ENCODE peak calls at places on chromosomes 16 and 17, in seven cellular contexts. U is transverse colon, L is stomach, P is adrenal gland, Y is body of pancreas, O is tibial nerve, S is upper lobe of left lung. R is an unnamed sample. For H3K4me1, the result is how much of the 10 kb centered on the place peaks cover.

GRCh38 chr17:69525920-69526841 is 111.7 kb downstream of the MAP2K6 start:
- DNase-seq in U (peak), L (peak), P (peak), Y (peak), O (peak), S (peak), R (no peak)

GRCh38 chr17:72985882-72986720 is 106.4 kb downstream of the SLC39A11 start:
- DNase-seq in U (peak), L (peak), P (peak), Y (peak), O (peak), S (peak), R (peak)

GRCh38 chr17:7972131-7972785 is 30.2 kb upstream of the GUCY2D start:
- DNase-seq in U (no peak), L (no peak), P (no peak), Y (no peak), O (no peak), S (no peak), R (no peak)

GRCh38 chr17:79393358-79394038 is 217.4 kb downstream of the RBFOX3 start:
- DNase-seq in U (peak), L (peak), P (peak), Y (peak), O (peak), S (peak), R (peak)

GRCh38 chr16:88638323-88639230 is at the start of gene IL17C:
- DNase-seq in U (peak), L (peak), P (no peak), Y (peak), O (no peak), S (peak), R (no peak)

GRCh38 chr17:19702231-19702641 is 14.1 kb downstream of the SLC47A2 start:
- DNase-seq in U (no peak), L (no peak), P (no peak), Y (no peak), O (no peak), S (no peak), R (no peak)

GRCh38 chr16:56269824-56270684 is 78.8 kb downstream of the GNAO1 start:
- DNase-seq in U (peak), L (no peak), P (no peak), Y (no peak), O (no peak), S (peak), R (peak)

GRCh38 chr17:8163978-8164814 is 1.4 kb upstream of the VAMP2 start:
- DNase-seq in U (peak), L (peak), P (peak), Y (no peak), O (peak), S (peak), R (peak)

GRCh38 chr17:63151981-63152523 is 186.0 kb downstream of the TANC2 start:
- DNase-seq in U (no peak), L (no peak), P (no peak), Y (no peak), O (no peak), S (no peak), R (no peak)

GRCh38 chr17:38605230-38605851 is 411 bp downstream of the SRCIN1 start:
- DNase-seq in U (no peak), L (no peak), P (no peak), Y (no peak), O (no peak), S (no peak), R (no peak)

GRCh38 chr17:8304181-8304910 is 5.7 kb upstream of the ARHGEF15 start:
- DNase-seq in U (no peak), L (no peak), P (no peak), Y (no peak), O (no peak), S (no peak), R (no peak)

GRCh38 chr17:40411821-40412220 is 5.9 kb downstream of the TOP2A start:
- DNase-seq in U (no peak), L (no peak), P (no peak), Y (no peak), O (no peak), S (no peak), R (no peak)

GRCh38 chr17:77467513-77467912 is 326.7 kb downstream of the SEC14L1 start:
- DNase-seq in U (no peak), L (no peak), P (no peak), Y (no peak), O (no peak), S (no peak), R (no peak)

GRCh38 chr17:31609331-31609730 is 217.9 kb downstream of the RAB11FIP4 start:
- DNase-seq in U (no peak), L (no peak), P (no peak), Y (no peak), O (no peak), S (no peak), R (no peak)

GRCh38 chr16:49434733-49435132 is 61.1 kb downstream of the C16orf78 start:
- DNase-seq in U (no peak), L (no peak), P (no peak), Y (no peak), O (no peak), S (no peak), R (peak)

GRCh38 chr17:1267471-1267947 is 2.7 kb upstream of the BHLHA9 start:
- DNase-seq in U (no peak), L (peak), P (peak), Y (peak), O (peak), S (peak), R (no peak)

GRCh38 chr16:48831081-48831722 is 221.2 kb upstream of the N4BP1 start:
- DNase-seq in U (no peak), L (no peak), P (no peak), Y (no peak), O (no peak), S (no peak), R (no peak)

GRCh38 chr16:3508736-3509135 is 7.9 kb downstream of the CLUAP1 start:
- DNase-seq in U (no peak), L (no peak), P (no peak), Y (no peak), O (no peak), S (no peak), R (no peak)

GRCh38 chr16:88779406-88780099 is 5.5 kb downstream of the PIEZO1 start:
- DNase-seq in U (no peak), L (no peak), P (no peak), Y (no peak), O (no peak), S (no peak), R (no peak)

GRCh38 chr16:31385680-31386079 is 7.5 kb upstream of the ITGAD start:
- DNase-seq in U (no peak), L (no peak), P (no peak), Y (peak), O (no peak), S (no peak), R (no peak)

GRCh38 chr17:36921131-36921851 is 16.0 kb upstream of the LHX1 start:
- DNase-seq in U (no peak), L (peak), P (no peak), Y (no peak), O (no peak), S (no peak), R (no peak)

GRCh38 chr17:34615326-34615725 is 35.9 kb downstream of the TMEM132E start:
- DNase-seq in U (no peak), L (no peak), P (no peak), Y (no peak), O (no peak), S (no peak), R (no peak)

GRCh38 chr17:81261582-81262336 is 22.6 kb downstream of the NDUFAF8 start:
- DNase-seq in U (no peak), L (no peak), P (no peak), Y (no peak), O (no peak), S (no peak), R (no peak)

GRCh38 chr16:84643677-84644076 is 4.6 kb upstream of the KLHL36 start:
- DNase-seq in U (no peak), L (no peak), P (no peak), Y (no peak), O (no peak), S (no peak), R (no peak)

GRCh38 chr17:29591737-29592624 is 951 bp upstream of the ANKRD13B start:
- DNase-seq in U (peak), L (peak), P (peak), Y (peak), O (peak), S (peak), R (peak)

GRCh38 chr16:1458336-1458976 is 14.1 kb upstream of the CCDC154 start:
- DNase-seq in U (no peak), L (no peak), P (no peak), Y (no peak), O (no peak), S (no peak), R (no peak)

GRCh38 chr16:81003610-81004460 is 2.9 kb downstream of the CMC2 start:
- DNase-seq in U (no peak), L (no peak), P (no peak), Y (no peak), O (no peak), S (no peak), R (no peak)

DNA sequence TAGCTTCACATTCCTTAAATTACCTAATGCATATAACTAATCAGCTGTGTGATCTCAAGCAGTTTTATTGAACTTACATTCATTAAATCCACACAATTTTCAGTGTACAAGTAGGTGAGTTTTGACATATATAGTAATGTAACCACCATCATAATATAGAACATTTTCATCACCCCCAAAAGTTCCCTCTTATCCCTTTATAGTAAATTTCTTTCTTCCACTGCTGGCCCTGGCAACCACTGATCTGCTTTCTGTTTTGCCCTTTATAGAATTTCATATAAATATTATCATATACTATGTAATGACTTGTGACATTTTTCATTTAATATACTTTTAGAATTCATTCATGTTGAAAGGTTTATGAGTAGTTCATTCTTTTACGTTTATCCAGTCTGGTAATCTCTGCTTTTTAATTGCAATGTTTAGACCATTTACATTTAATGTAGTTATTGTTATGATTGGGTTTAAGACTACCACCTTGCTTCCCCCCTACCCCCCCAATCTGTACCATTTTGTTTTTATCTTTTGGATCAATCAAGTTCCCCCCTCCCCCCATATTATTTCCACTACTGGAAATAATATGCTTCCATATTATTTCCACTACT is 125.3 kb upstream of the NACA2 start:
- DNase-seq in U (no peak), L (no peak), P (no peak), Y (no peak), O (no peak), S (no peak), R (no peak)
- TF ChIP-seq POLR2A in U (no peak), L (no peak), P (no peak), Y (no peak), O (no peak), S (no peak), R (no peak)

GRCh38 chr17:75778861-75779249 is 5.8 kb upstream of the UNK start:
- DNase-seq in U (peak), L (peak), P (no peak), Y (peak), O (no peak), S (peak), R (no peak)
- H3K4me1 ChIP-seq in U (under half), L (half or more), P (under half), Y (under half), O (under half), S (under half), R (under half)

DNA sequence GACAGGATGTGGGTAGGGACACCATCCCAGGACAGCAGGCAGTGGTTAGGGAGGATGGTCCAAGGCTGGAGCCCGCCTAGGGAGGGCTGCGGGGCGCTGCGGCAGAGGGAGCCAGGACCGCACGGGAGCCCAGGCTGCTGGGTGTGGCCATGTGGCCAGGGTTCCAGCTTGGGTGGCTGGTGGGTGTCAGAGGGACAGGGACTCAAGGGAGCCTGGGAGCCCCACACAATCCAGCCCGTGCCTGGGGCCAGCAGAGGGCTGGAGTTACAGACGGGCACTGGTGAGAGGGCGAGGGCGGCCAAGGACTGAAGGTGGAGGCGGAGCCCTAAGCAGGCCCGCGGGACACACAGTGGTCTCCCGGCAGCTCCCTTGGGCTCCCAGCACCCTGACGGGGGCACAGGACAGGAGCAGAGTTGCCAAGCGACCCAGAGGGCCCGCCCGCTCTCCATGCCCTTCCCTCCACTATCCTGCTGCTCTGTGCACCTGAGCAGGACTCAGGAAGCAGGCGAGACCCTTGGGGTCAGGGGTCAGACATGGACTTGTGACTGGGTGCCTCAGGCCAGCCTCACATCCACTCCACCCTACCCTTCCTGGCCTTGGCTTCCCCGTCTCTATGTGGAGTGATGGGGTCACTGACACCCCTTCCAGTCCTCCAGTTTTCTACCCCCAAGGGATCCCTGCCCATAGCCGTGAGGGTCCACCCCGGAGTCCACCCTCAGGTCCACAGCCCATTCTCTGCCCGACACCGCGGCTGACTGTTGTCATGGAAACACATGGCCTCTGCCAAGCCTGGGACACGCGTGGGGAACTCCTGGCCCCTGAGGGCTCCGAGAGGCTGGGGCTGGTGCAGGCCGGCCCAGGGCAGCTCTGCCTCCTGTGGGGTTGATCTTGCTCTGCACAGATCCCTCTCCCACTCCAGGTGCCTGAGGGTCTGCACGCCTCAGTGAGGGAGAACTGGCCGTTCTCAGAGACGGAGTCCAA is 6.9 kb downstream of the MRPL28 start:
- DNase-seq in U (no peak), L (no peak), P (no peak), Y (no peak), O (no peak), S (no peak), R (peak)
- TF ChIP-seq POLR2A in U (no peak), L (no peak), P (no peak), Y (no peak), O (no peak), S (no peak), R (no peak)

GRCh38 chr16:87368029-87368765 is 15.4 kb downstream of the FBXO31 start:
- DNase-seq in U (no peak), L (no peak), P (no peak), Y (no peak), O (no peak), S (no peak), R (no peak)

GRCh38 chr16:87367556-87367955 is 16.0 kb downstream of the FBXO31 start:
- DNase-seq in U (no peak), L (no peak), P (no peak), Y (no peak), O (no peak), S (no peak), R (no peak)

GRCh38 chr16:87371261-87371866 is 12.2 kb downstream of the FBXO31 start:
- DNase-seq in U (no peak), L (no peak), P (no peak), Y (no peak), O (no peak), S (no peak), R (peak)

GRCh38 chr16:87369796-87370719 is 13.5 kb downstream of the FBXO31 start:
- DNase-seq in U (no peak), L (no peak), P (no peak), Y (no peak), O (no peak), S (no peak), R (peak)

GRCh38 chr16:87369117-87369775 is 14.3 kb downstream of the FBXO31 start:
- DNase-seq in U (no peak), L (no peak), P (no peak), Y (no peak), O (no peak), S (no peak), R (peak)
- H3K4me1 ChIP-seq in U (under half), L (under half), P (under half), Y (under half), O (under half), S (under half), R (half or more)

DNA sequence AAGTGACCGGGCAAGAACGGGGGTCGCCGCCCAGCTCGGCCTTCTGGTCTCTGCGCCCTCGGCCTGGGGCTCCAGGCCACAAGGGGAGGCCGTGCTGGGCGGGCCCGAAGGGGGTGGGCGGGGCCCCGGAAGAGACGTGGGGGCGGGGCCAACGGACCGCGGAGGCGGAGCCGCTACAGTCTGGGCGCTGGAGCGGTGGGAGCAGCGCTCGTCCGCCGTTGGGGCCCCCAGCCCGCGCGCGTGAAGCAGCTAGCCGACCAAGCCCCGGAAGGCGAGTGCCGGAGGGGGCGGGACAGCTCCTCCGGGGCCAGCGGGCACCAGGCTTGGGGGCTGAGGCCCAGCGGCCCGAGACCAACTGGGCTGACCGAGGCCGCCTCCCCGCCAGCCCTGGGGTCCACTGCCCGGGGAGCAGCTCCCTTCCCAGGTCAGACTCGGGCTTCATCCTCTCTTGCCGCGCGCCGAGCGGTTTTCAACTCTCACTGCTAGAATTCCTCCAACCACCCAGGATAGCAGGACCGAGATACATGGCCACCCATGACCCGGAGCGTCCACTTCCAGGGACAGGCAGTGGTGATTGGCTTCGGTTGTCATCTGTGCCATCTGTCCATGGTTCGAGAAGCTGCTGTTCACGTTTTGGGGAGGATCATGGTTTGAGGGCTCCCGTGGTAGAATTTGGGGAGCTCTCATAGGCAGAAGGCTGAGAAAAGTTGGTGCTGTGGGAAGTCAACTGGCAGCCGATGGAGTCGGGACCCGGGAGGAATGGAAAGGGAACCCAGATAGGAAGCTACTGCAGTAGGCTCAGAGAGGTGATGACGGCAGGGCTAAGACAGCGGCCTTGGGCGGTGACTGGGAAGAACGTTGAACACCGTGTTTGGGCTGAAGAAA is 44.6 kb upstream of the LCMT1 start:
- DNase-seq in U (peak), L (peak), P (peak), Y (peak), O (peak), S (peak), R (peak)
- TF ChIP-seq POLR2A in U (peak), L (no peak), P (peak), Y (peak), O (no peak), S (no peak), R (no peak)